ENCODE peak calls at places on chromosome 4, in six cellular contexts. R, D, G, X, M and F are unnamed samples.

GRCh38 chr4:73815145-73815544 is 21.3 kb upstream of the CXCL6 start:
- DNase-seq in R (no peak), G (no peak), D (no peak), X (no peak), M (no peak), F (no peak)

GRCh38 chr4:84706286-84706685 is 123.4 kb downstream of the CDS1 start:
- DNase-seq in X (no peak), R (no peak), M (no peak), D (no peak), G (no peak), F (no peak)

GRCh38 chr4:185566972-185567749 is 31.9 kb upstream of the PDLIM3 start:
- DNase-seq in R (peak; percentile 32), D (no peak), M (no peak), X (no peak), G (peak; percentile 76), F (no peak)

GRCh38 chr4:169117591-169118081 is 107.6 kb upstream of the CBR4 start:
- DNase-seq in X (no peak), R (no peak), G (peak; percentile 81), M (no peak), D (no peak), F (no peak)

GRCh38 chr4:15003441-15003890 is 1.2 kb downstream of the CPEB2 start:
- DNase-seq in D (no peak), M (peak; percentile 54), R (peak; percentile 68), G (peak; percentile 74), X (peak; percentile 60), F (no peak)

GRCh38 chr4:185004562-185005208 is 13.6 kb upstream of the HELT start:
- DNase-seq in G (no peak), M (peak; percentile 23), R (no peak), D (peak; percentile 52), X (no peak), F (no peak)

GRCh38 chr4:102869569-102870227 is 906 bp downstream of the CISD2 start:
- DNase-seq in M (peak; percentile 29), G (no peak), X (peak; percentile 65), R (no peak), D (no peak), F (no peak)

GRCh38 chr4:175054980-175055379 is 136.8 kb downstream of the ADAM29 start:
- DNase-seq in R (peak; percentile 0), G (no peak), X (no peak), D (no peak), M (no peak), F (peak; percentile 61)

GRCh38 chr4:97367878-97368277 is 775.4 kb downstream of the STPG2 start:
- DNase-seq in G (peak; percentile 2), D (no peak), R (peak; percentile 0), X (no peak), M (no peak), F (no peak)

GRCh38 chr4:86973668-86974067 is 38.9 kb downstream of the AFF1 start:
- DNase-seq in M (no peak), R (no peak), D (no peak), X (no peak), G (no peak), F (no peak)

GRCh38 chr4:177214935-177215334 is 94.7 kb upstream of the NEIL3 start:
- DNase-seq in M (no peak), D (no peak), R (no peak), X (no peak), G (peak; percentile 83), F (no peak)

GRCh38 chr4:97938141-97938540 is 205.1 kb downstream of the STPG2 start:
- DNase-seq in D (no peak), R (no peak), M (no peak), X (no peak), G (no peak), F (no peak)

GRCh38 chr4:149223659-149224058 is 592.0 kb downstream of the IQCM start:
- DNase-seq in G (peak; percentile 48), M (no peak), X (no peak), R (no peak), D (no peak), F (no peak)

GRCh38 chr4:2252530-2252924 is 9.4 kb downstream of the MXD4 start:
- DNase-seq in G (no peak), X (no peak), D (no peak), R (no peak), M (peak; percentile 10), F (no peak)

GRCh38 chr4:138311771-138312535 is 69.8 kb upstream of the SLC7A11 start:
- DNase-seq in G (peak; percentile 56), D (no peak), X (no peak), M (no peak), R (no peak), F (no peak)

GRCh38 chr4:176409627-176410026 is 89.9 kb downstream of the SPCS3 start:
- DNase-seq in D (no peak), R (no peak), G (peak; percentile 23), X (no peak), M (no peak), F (no peak)

GRCh38 chr4:88693792-88694191 is 3.8 kb downstream of the NAP1L5 start:
- DNase-seq in M (no peak), X (no peak), R (no peak), D (no peak), G (no peak), F (no peak)

GRCh38 chr4:133129237-133129636 is 19.9 kb upstream of the PCDH10 start:
- DNase-seq in D (no peak), G (no peak), M (no peak), X (no peak), R (no peak), F (no peak)

GRCh38 chr4:106671711-106672110 is 303.1 kb upstream of the GIMD1 start:
- DNase-seq in G (peak; percentile 61), X (no peak), M (no peak), R (no peak), D (no peak), F (no peak)

GRCh38 chr4:54228563-54229501 is at the start of gene PDGFRA:
- DNase-seq in G (peak; percentile 85), M (peak; percentile 56), X (no peak), D (no peak), R (no peak), F (no peak)

GRCh38 chr4:3880595-3881120 is 114.5 kb downstream of the ADRA2C start:
- DNase-seq in M (peak; percentile 69), R (peak; percentile 86), X (peak; percentile 72), G (peak; percentile 78), D (peak; percentile 83), F (peak; percentile 84)

DNA sequence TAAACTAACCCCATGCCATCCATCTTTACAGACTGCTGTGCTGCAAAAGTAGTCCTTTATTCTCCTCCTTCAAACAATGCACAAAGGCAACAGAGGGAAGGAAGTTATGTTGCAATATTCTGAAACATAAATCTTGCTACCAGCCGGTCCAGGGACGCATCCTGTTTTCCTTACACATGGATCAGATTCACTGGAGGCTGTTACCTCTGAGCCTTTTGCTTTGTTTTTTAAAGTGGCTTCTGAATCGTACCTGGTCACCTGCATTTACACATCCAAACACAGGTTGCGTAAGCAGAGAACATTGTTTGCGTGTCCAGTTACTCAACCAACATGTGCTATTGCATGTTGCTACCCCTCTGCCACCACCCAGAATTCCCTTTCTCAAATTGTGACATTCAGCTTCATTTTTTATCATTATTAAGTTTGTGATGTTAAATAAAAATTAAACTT is 8.8 kb downstream of the PPARGC1A start:
- DNase-seq in G (no peak), D (no peak), M (no peak), X (no peak), R (no peak), F (no peak)
- H3K4me3 ChIP-seq in G (no peak overlapping the region), D (no peak overlapping the region), M (no peak overlapping the region), X (no peak overlapping the region), R (no peak overlapping the region), F (no peak overlapping the region)

GRCh38 chr4:22595684-22596083 is 79.8 kb upstream of the ADGRA3 start:
- DNase-seq in R (peak; percentile 4), D (no peak), X (no peak), M (no peak), G (no peak), F (no peak)
- H3K27ac ChIP-seq in R (no peak overlapping the region), D (no peak overlapping the region), X (no peak overlapping the region), M (no peak overlapping the region), G (no peak overlapping the region), F (no peak overlapping the region)

GRCh38 chr4:165991325-165992180 is 118.5 kb downstream of the TLL1 start:
- DNase-seq in R (peak; percentile 36), D (no peak), G (peak; percentile 26), M (no peak), X (no peak), F (no peak)

GRCh38 chr4:165992263-165992662 is 119.2 kb downstream of the TLL1 start:
- DNase-seq in M (no peak), X (no peak), R (no peak), G (no peak), D (no peak), F (no peak)

DNA sequence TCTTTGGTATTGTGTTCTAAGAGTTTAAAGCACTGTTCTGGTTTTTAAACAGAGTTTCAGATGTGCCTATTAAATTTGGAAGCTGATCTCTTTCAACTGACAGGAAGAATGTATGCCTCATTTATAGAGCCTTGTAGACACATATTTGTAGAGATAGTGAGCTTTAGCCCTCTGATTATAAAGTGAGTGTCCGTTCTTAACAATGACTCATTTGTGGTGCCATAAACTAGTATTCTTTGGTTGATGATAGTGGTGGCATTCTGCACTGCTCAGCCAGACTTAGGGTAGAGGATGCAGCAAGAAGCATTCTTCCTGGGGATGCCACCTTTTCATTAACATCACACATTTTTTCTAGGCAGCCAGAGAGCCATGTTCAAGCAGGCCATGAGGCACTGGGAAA is 121.7 kb downstream of the TLL1 start:
- DNase-seq in G (peak; percentile 6), X (no peak), D (no peak), R (peak; percentile 3), M (no peak), F (no peak)
- H3K4me3 ChIP-seq in G (no peak overlapping the region), X (no peak overlapping the region), D (no peak overlapping the region), R (no peak overlapping the region), M (no peak overlapping the region), F (no peak overlapping the region)

GRCh38 chr4:13641084-13641483 is 13.6 kb upstream of the BOD1L1 start:
- DNase-seq in M (no peak), D (no peak), X (no peak), G (no peak), R (no peak), F (no peak)

GRCh38 chr4:13642163-13642562 is 14.6 kb upstream of the BOD1L1 start:
- DNase-seq in D (no peak), R (no peak), M (no peak), X (no peak), G (peak; percentile 19), F (no peak)

GRCh38 chr4:13645075-13645474 is 17.6 kb upstream of the BOD1L1 start:
- DNase-seq in M (no peak), R (no peak), X (no peak), G (no peak), D (no peak), F (no peak)

GRCh38 chr4:13642576-13642975 is 15.1 kb upstream of the BOD1L1 start:
- DNase-seq in X (no peak), D (no peak), G (peak; percentile 22), M (no peak), R (no peak), F (no peak)

GRCh38 chr4:13647012-13647411 is 19.5 kb upstream of the BOD1L1 start:
- DNase-seq in D (no peak), G (no peak), M (no peak), X (no peak), R (no peak), F (no peak)
- H3K27ac ChIP-seq in D (no peak overlapping the region), G (no peak overlapping the region), M (no peak overlapping the region), X (no peak overlapping the region), R (no peak overlapping the region), F (no peak overlapping the region)

DNA sequence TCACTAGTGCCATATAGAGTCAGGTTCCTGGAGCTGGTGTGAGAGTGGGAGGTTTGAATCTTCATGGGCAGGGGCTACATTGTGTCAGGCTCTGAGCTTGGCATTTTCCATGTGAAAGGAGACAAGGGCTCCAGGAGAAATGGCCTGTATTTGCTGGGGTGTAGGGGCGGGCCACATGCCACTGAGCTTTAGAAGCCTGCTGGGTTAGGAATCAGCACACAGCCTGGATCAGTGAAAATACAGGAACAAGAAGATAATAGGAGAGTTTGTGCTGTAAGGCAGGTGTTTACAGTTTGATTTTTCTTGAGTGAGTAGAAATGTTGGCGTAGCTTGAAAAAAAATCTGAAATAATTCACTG is 35.4 kb downstream of the TBC1D14 start:
- DNase-seq in M (no peak), G (no peak), X (no peak), R (no peak), D (no peak), F (no peak)
- H3K4me3 ChIP-seq in M (no peak overlapping the region), G (no peak overlapping the region), X (no peak overlapping the region), R (no peak overlapping the region), D (no peak overlapping the region), F (no peak overlapping the region)